ENCODE peak calls at places on chromosome 1, in seven cellular contexts. One of them, this sample, is unnamed.

GRCh38 chr1:229058716-229059115 is 212.2 kb upstream of the RAB4A start:
- DNase-seq in left cardiac atrium: peak; percentile 41
- DNase-seq in prostate gland: peak; percentile 35
- DNase-seq in fibroblast of lung: no peak
- DNase-seq in memory B cell: no peak
- DNase-seq in progenitor cell of endocrine pancreas: no peak
- DNase-seq in amniotic epithelial cell: no peak
- DNase-seq in this sample: no peak

GRCh38 chr1:86687595-86687994 is 16.8 kb upstream of the SH3GLB1 start:
- DNase-seq in fibroblast of lung: peak; percentile 12
- DNase-seq in memory B cell: no peak
- DNase-seq in left cardiac atrium: no peak
- DNase-seq in prostate gland: no peak
- DNase-seq in progenitor cell of endocrine pancreas: no peak
- DNase-seq in amniotic epithelial cell: no peak
- DNase-seq in this sample: no peak

GRCh38 chr1:18781031-18781430 is 78.4 kb downstream of the TAS1R2 start:
- DNase-seq in memory B cell: no peak
- DNase-seq in amniotic epithelial cell: no peak
- DNase-seq in left cardiac atrium: no peak
- DNase-seq in prostate gland: no peak
- DNase-seq in progenitor cell of endocrine pancreas: no peak
- DNase-seq in fibroblast of lung: no peak
- DNase-seq in this sample: no peak

GRCh38 chr1:186643600-186643999 is 36.6 kb downstream of the PTGS2 start:
- DNase-seq in fibroblast of lung: peak; percentile 35
- DNase-seq in prostate gland: no peak
- DNase-seq in amniotic epithelial cell: peak; percentile 50
- DNase-seq in left cardiac atrium: no peak
- DNase-seq in progenitor cell of endocrine pancreas: no peak
- DNase-seq in memory B cell: no peak
- DNase-seq in this sample: no peak

GRCh38 chr1:219138747-219139146 is 34.9 kb upstream of the LYPLAL1 start:
- DNase-seq in left cardiac atrium: no peak
- DNase-seq in amniotic epithelial cell: no peak
- DNase-seq in memory B cell: no peak
- DNase-seq in fibroblast of lung: no peak
- DNase-seq in progenitor cell of endocrine pancreas: no peak
- DNase-seq in prostate gland: no peak
- DNase-seq in this sample: no peak

GRCh38 chr1:101506541-101507164 is 269.8 kb downstream of the S1PR1 start:
- DNase-seq in amniotic epithelial cell: peak; percentile 24
- DNase-seq in fibroblast of lung: peak; percentile 13
- DNase-seq in progenitor cell of endocrine pancreas: peak; percentile 10
- DNase-seq in left cardiac atrium: no peak
- DNase-seq in prostate gland: peak; percentile 6
- DNase-seq in memory B cell: peak; percentile 42
- DNase-seq in this sample: no peak

GRCh38 chr1:98781906-98782305 is 120.4 kb downstream of the SNX7 start:
- DNase-seq in memory B cell: no peak
- DNase-seq in amniotic epithelial cell: no peak
- DNase-seq in progenitor cell of endocrine pancreas: no peak
- DNase-seq in left cardiac atrium: no peak
- DNase-seq in fibroblast of lung: no peak
- DNase-seq in prostate gland: no peak
- DNase-seq in this sample: no peak

GRCh38 chr1:212459656-212460055 is 26.9 kb downstream of the NENF start:
- DNase-seq in left cardiac atrium: no peak
- DNase-seq in amniotic epithelial cell: no peak
- DNase-seq in memory B cell: no peak
- DNase-seq in progenitor cell of endocrine pancreas: no peak
- DNase-seq in prostate gland: no peak
- DNase-seq in fibroblast of lung: no peak
- DNase-seq in this sample: no peak

GRCh38 chr1:7609311-7609994 is 161.6 kb upstream of the VAMP3 start:
- DNase-seq in amniotic epithelial cell: no peak
- DNase-seq in left cardiac atrium: no peak
- DNase-seq in progenitor cell of endocrine pancreas: no peak
- DNase-seq in fibroblast of lung: no peak
- DNase-seq in memory B cell: no peak
- DNase-seq in prostate gland: no peak
- DNase-seq in this sample: peak; percentile 25

GRCh38 chr1:12542596-12543592 is 75.1 kb downstream of the DHRS3 start:
- DNase-seq in fibroblast of lung: no peak
- DNase-seq in prostate gland: no peak
- DNase-seq in memory B cell: no peak
- DNase-seq in progenitor cell of endocrine pancreas: no peak
- DNase-seq in amniotic epithelial cell: no peak
- DNase-seq in left cardiac atrium: no peak
- DNase-seq in this sample: no peak

GRCh38 chr1:89842547-89843278 is 21.9 kb downstream of the LRRC8D start:
- DNase-seq in amniotic epithelial cell: peak; percentile 46
- DNase-seq in left cardiac atrium: no peak
- DNase-seq in progenitor cell of endocrine pancreas: no peak
- DNase-seq in prostate gland: no peak
- DNase-seq in fibroblast of lung: peak; percentile 47
- DNase-seq in memory B cell: no peak
- DNase-seq in this sample: no peak

GRCh38 chr1:32448773-32449456 is 16.0 kb upstream of the ZBTB8B start:
- DNase-seq in progenitor cell of endocrine pancreas: no peak
- DNase-seq in amniotic epithelial cell: peak; percentile 23
- DNase-seq in memory B cell: no peak
- DNase-seq in prostate gland: no peak
- DNase-seq in left cardiac atrium: no peak
- DNase-seq in fibroblast of lung: peak; percentile 14
- DNase-seq in this sample: no peak

GRCh38 chr1:117959364-117959763 is 29.8 kb downstream of the WDR3 start:
- DNase-seq in prostate gland: no peak
- DNase-seq in memory B cell: no peak
- DNase-seq in fibroblast of lung: peak; percentile 59
- DNase-seq in amniotic epithelial cell: no peak
- DNase-seq in progenitor cell of endocrine pancreas: no peak
- DNase-seq in left cardiac atrium: no peak
- DNase-seq in this sample: no peak

This sample was measured in aorta.